ENCODE peak calls at places on chromosomes 2 and 18, in eight cellular contexts. A is thyroid gland; E is neural progenitor cell; P is CD8-positive, alpha-beta T cell; H is lower lobe of right lung; C is transverse colon; K is SK-N-SH; X is ovary. M is an unnamed sample.

GRCh38 chr2:9539530-9539929 is 16.1 kb downstream of the ADAM17 start:
- DNase-seq in A (no peak), E (no peak), P (no peak), H (no peak), C (no peak), K (no peak), X (no peak), M (no peak)

GRCh38 chr2:95382686-95383634 is 19.5 kb upstream of the FAHD2A start:
- DNase-seq in A (peak; percentile 29), E (no peak), P (no peak), H (no peak), C (no peak), K (no peak), X (no peak), M (no peak)

GRCh38 chr18:69216390-69216789 is 184.3 kb upstream of the DOK6 start:
- DNase-seq in A (no peak), E (no peak), P (no peak), H (no peak), C (no peak), K (no peak), X (no peak), M (no peak)

GRCh38 chr2:227153766-227154486 is 10.1 kb downstream of the COL4A4 start:
- DNase-seq in A (no peak), E (no peak), P (no peak), H (no peak), C (peak; percentile 13), K (no peak), X (no peak), M (no peak)

GRCh38 chr2:42792087-42792582 is 248 bp downstream of the HAAO start:
- DNase-seq in A (no peak), E (no peak), P (no peak), H (no peak), C (no peak), K (peak; percentile 38), X (no peak), M (no peak)

GRCh38 chr2:219049282-219049681 is 8.0 kb upstream of the CFAP65 start:
- DNase-seq in A (no peak), E (no peak), P (no peak), H (no peak), C (no peak), K (no peak), X (no peak), M (no peak)

GRCh38 chr2:220775856-220776467 is 796.1 kb downstream of the EPHA4 start:
- DNase-seq in A (no peak), E (peak; percentile 68), P (no peak), H (no peak), C (no peak), K (no peak), X (no peak), M (no peak)

GRCh38 chr18:51811883-51812282 is 528.1 kb upstream of the DCC start:
- DNase-seq in A (no peak), E (no peak), P (no peak), H (no peak), C (no peak), K (no peak), X (no peak), M (no peak)

GRCh38 chr2:71786291-71787107 is 333.1 kb downstream of the DYSF start:
- DNase-seq in A (no peak), E (no peak), P (no peak), H (no peak), C (no peak), K (no peak), X (no peak), M (no peak)

GRCh38 chr2:236019434-236019833 is 148.8 kb downstream of the GBX2 start:
- DNase-seq in A (no peak), E (no peak), P (no peak), H (no peak), C (no peak), K (no peak), X (no peak), M (no peak)

GRCh38 chr2:241051578-241052487 is 50.3 kb downstream of the MTERF4 start:
- DNase-seq in A (peak; percentile 1), E (no peak), P (no peak), H (no peak), C (no peak), K (peak; percentile 16), X (no peak), M (no peak)

GRCh38 chr2:85754313-85755095 is 713 bp downstream of the ATOH8 start:
- DNase-seq in A (peak; percentile 73), E (peak; percentile 86), P (peak; percentile 35), H (peak; percentile 69), C (peak; percentile 32), K (peak; percentile 77), X (no peak), M (peak; percentile 56)

GRCh38 chr2:27735263-27735904 is 36.1 kb upstream of the MRPL33 start:
- DNase-seq in A (peak; percentile 85), E (peak; percentile 77), P (peak; percentile 54), H (peak; percentile 88), C (peak; percentile 78), K (no peak), X (peak; percentile 80), M (no peak)

GRCh38 chr2:119523959-119524694 is at the start of gene SCTR:
- DNase-seq in A (peak; percentile 10), E (peak; percentile 77), P (no peak), H (peak; percentile 50), C (no peak), K (peak; percentile 75), X (no peak), M (peak; percentile 17)

GRCh38 chr2:216695401-216695821 is at the start of gene IGFBP5:
- DNase-seq in A (peak; percentile 96), E (peak; percentile 94), P (no peak), H (peak; percentile 73), C (peak; percentile 75), K (peak; percentile 46), X (peak; percentile 98), M (peak; percentile 91)

GRCh38 chr2:19367346-19367745 is 8.9 kb upstream of the OSR1 start:
- DNase-seq in A (no peak), E (no peak), P (no peak), H (no peak), C (no peak), K (no peak), X (no peak), M (no peak)

GRCh38 chr2:240567872-240568677 is at the start of gene RNPEPL1:
- DNase-seq in A (peak; percentile 59), E (peak; percentile 76), P (peak; percentile 64), H (peak; percentile 68), C (peak; percentile 62), K (peak; percentile 90), X (peak; percentile 55), M (no peak)

GRCh38 chr2:227503433-227504406 is 31.8 kb downstream of the AGFG1 start:
- DNase-seq in A (peak; percentile 13), E (no peak), P (no peak), H (no peak), C (peak; percentile 60), K (no peak), X (no peak), M (no peak)

GRCh38 chr2:62340981-62341624 is 145.2 kb downstream of the B3GNT2 start:
- DNase-seq in A (peak; percentile 73), E (no peak), P (no peak), H (no peak), C (peak; percentile 14), K (peak; percentile 69), X (no peak), M (no peak)

GRCh38 chr18:13455960-13456471 is 237.5 kb downstream of the LDLRAD4 start:
- DNase-seq in A (peak; percentile 76), E (no peak), P (peak; percentile 38), H (no peak), C (no peak), K (no peak), X (no peak), M (no peak)

GRCh38 chr2:47172156-47172921 is 17.2 kb upstream of the STPG4 start:
- DNase-seq in A (no peak), E (no peak), P (no peak), H (no peak), C (no peak), K (no peak), X (no peak), M (no peak)

DNA sequence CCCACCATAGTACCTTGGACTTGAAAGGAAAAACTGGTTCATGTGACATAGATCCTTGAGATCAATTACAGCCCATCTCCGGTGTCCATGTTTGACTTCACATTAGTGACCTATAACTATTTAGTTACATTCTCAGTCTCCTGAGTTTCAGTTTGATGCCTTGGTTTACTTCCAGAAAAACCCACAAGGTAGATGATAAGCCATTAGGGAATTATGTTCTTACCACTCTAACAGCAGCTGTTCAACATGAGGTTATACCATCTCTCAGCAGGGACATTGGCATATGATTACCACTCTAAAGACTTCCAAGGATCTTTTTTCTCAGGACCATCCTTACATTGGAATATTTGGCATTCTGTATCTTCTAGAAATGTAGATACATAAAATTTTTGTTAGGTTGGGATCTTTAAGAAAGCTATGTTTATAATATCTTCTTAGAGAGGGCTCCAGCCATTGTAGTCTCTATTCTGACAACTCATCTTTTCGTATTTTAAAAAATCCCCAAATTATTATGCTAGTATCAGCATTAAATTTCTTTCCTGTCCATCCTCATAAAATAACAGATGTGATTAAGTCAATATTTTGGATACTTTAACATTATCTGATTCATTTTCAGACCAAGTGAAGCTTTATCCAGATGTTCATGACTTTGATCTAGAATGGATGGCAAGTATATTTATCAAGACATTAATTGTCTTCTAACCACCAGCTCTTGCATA is 258.9 kb downstream of the RDH14 start:
- DNase-seq in A (no peak), E (no peak), P (no peak), H (no peak), C (no peak), K (no peak), X (no peak), M (no peak)
- H3K27ac ChIP-seq in A (no peak overlapping the region), E (no peak overlapping the region), P (no peak overlapping the region), H (no peak overlapping the region), C (no peak overlapping the region), K (no peak overlapping the region), X (no peak overlapping the region), M (no peak overlapping the region)

DNA sequence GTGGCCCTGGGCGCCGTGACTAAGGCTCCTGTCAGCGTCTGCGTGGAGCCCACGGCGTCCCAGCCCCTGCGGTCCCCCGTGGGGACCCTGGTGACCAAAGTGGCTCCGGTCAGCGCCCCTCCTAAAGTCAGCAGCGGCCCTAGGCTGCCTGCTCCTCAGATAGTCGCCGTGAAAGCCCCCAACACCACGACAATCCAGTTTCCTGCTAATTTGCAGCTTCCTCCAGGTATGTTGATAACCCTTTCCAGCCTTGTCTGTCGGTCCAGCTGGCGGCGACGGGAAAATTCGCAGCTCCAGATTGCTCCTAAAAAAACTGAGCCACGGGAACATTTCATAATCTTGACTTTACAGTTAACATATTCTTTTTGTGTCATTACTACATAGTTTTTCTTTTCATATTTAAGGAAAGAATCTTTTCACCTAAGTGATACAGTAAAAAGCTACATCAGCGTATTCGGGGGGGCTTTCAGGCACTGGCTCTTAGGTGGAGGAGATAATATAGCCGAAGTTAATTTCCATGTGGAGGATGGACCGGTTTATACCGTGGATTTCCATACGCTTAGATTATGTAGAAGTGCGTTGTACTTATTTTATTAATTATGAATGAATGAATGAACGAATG is 917 bp downstream of the TAF4B start:
- DNase-seq in A (peak; percentile 10), E (peak; percentile 25), P (no peak), H (no peak), C (no peak), K (no peak), X (no peak), M (no peak)
- H3K27ac ChIP-seq in A (no peak overlapping the region), E (no peak overlapping the region), P (peak overlapping the region; percentile 82), H (peak overlapping the region; percentile 83), C (peak overlapping the region; percentile 88), K (no peak overlapping the region), X (peak overlapping the region; percentile 76), M (no peak overlapping the region)

GRCh38 chr18:75226301-75226955 is 15.8 kb downstream of the TSHZ1 start:
- DNase-seq in A (no peak), E (no peak), P (no peak), H (no peak), C (no peak), K (no peak), X (no peak), M (peak; percentile 5)
- H3K27ac ChIP-seq in A (no peak overlapping the region), E (no peak overlapping the region), P (no peak overlapping the region), H (peak overlapping the region; percentile 7), C (peak overlapping the region; percentile 52), K (no peak overlapping the region), X (peak overlapping the region; percentile 46), M (no peak overlapping the region)

GRCh38 chr18:1014951-1015627 is 110.4 kb downstream of the ADCYAP1 start:
- DNase-seq in A (peak; percentile 60), E (peak; percentile 45), P (no peak), H (no peak), C (no peak), K (no peak), X (no peak), M (no peak)
- H3K27ac ChIP-seq in A (peak overlapping the region; percentile 31), E (no peak overlapping the region), P (no peak overlapping the region), H (no peak overlapping the region), C (no peak overlapping the region), K (no peak overlapping the region), X (no peak overlapping the region), M (peak overlapping the region; percentile 25)

M was measured in neuronal stem cell.